ENCODE peak calls at places on chromosomes 16 and 17, in six cellular contexts. C is T-helper 17 cell; B is AG08395; M is activated gamma-delta T cell treated with anti-CD3 and anti-CD28 coated beads, Interleukin-2, amount 50 U/mL, for 16 hours; D is activated CD8-positive, alpha-beta memory T cell treated with anti-CD3 and anti-CD28 coated beads for 4 hours; A is small intestine. T is an unnamed sample.

GRCh38 chr17:66655861-66656260 is 179.1 kb upstream of the CACNG5 start:
- DNase-seq in B (peak), C (no peak), M (peak), D (peak), A (no peak), T (peak)

GRCh38 chr16:63361032-63361624 is 1324.9 kb upstream of the CDH8 start:
- DNase-seq in C (no peak), M (no peak), B (peak), D (no peak), A (peak), T (peak)

GRCh38 chr16:62661435-62661834 is 625.2 kb upstream of the CDH8 start:
- DNase-seq in D (no peak), C (no peak), A (no peak), M (no peak), B (no peak), T (no peak)

GRCh38 chr16:20799599-20799998 is 6.7 kb downstream of the ERI2 start:
- DNase-seq in B (peak), A (peak), D (no peak), C (no peak), M (no peak), T (peak)

GRCh38 chr17:57869599-57870282 is 19.9 kb upstream of the MRPS23 start:
- DNase-seq in M (no peak), D (no peak), B (peak), C (no peak), A (no peak), T (peak)

GRCh38 chr16:17408955-17409441 is 61.8 kb downstream of the XYLT1 start:
- DNase-seq in C (no peak), B (no peak), D (no peak), M (no peak), A (no peak), T (no peak)

GRCh38 chr17:4609761-4610160 is 25.4 kb downstream of the SMTNL2 start:
- DNase-seq in B (no peak), C (no peak), A (no peak), M (no peak), D (no peak), T (no peak)

GRCh38 chr16:19458722-19459379 is 41.2 kb downstream of the TMC5 start:
- DNase-seq in A (no peak), D (no peak), B (no peak), M (no peak), C (no peak), T (no peak)

GRCh38 chr16:14028207-14028606 is 42.9 kb upstream of the MRTFB start:
- DNase-seq in D (no peak), A (no peak), M (no peak), C (no peak), B (no peak), T (no peak)

GRCh38 chr16:67372664-67373063 is 20.6 kb downstream of the TPPP3 start:
- DNase-seq in B (peak), A (no peak), C (no peak), D (no peak), M (no peak), T (peak)

GRCh38 chr17:9389116-9389515 is 186.5 kb downstream of the STX8 start:
- DNase-seq in D (no peak), B (peak), A (peak), C (no peak), M (no peak), T (peak)

GRCh38 chr16:7037491-7037890 is 295.2 kb upstream of the RBFOX1 start:
- DNase-seq in A (peak), C (no peak), B (no peak), M (no peak), D (no peak), T (no peak)

GRCh38 chr16:2512920-2513404 is 790 bp upstream of the ATP6V0C start:
- DNase-seq in B (no peak), C (no peak), M (no peak), A (no peak), D (no peak), T (no peak)

GRCh38 chr17:73118876-73119485 is 26.5 kb upstream of the SLC39A11 start:
- DNase-seq in D (no peak), M (no peak), B (no peak), A (peak), C (no peak), T (no peak)

GRCh38 chr16:87271256-87271655 is 45.9 kb downstream of the C16orf95 start:
- DNase-seq in A (no peak), M (no peak), B (no peak), D (no peak), C (no peak), T (no peak)

GRCh38 chr16:50662306-50662940 is 18.7 kb downstream of the SNX20 start:
- DNase-seq in C (no peak), B (no peak), D (no peak), M (no peak), A (no peak), T (no peak)

GRCh38 chr17:29555840-29556239 is 11.0 kb downstream of the ABHD15 start:
- DNase-seq in C (no peak), B (no peak), M (no peak), D (no peak), A (peak), T (no peak)

GRCh38 chr17:4161179-4161559 is 18.2 kb downstream of the CYB5D2 start:
- DNase-seq in C (no peak), B (peak), A (no peak), M (no peak), D (no peak), T (peak)

GRCh38 chr17:68161644-68162428 is 86.0 kb upstream of the AMZ2 start:
- DNase-seq in C (no peak), A (no peak), B (no peak), D (no peak), M (no peak), T (no peak)

T was measured in fibroblast of gingiva.